ENCODE peak calls at places on chromosomes 2 and 18, in nine cellular contexts. One of them, this sample, is unnamed.

GRCh38 chr2:17935242-17935885 is 56.9 kb downstream of the KCNS3 start:
- DNase-seq in kidney epithelial cell: no peak
- DNase-seq in kidney: no peak
- DNase-seq in astrocyte of the spinal cord: no peak
- DNase-seq in WTC11: no peak
- DNase-seq in omental fat pad: no peak
- DNase-seq in fibroblast of lung: no peak
- DNase-seq in OCI-LY7: no peak
- DNase-seq in breast epithelium: no peak
- DNase-seq in this sample: no peak

GRCh38 chr18:9643549-9643948 is 29.2 kb upstream of the PPP4R1 start:
- DNase-seq in kidney epithelial cell: peak
- DNase-seq in kidney: no peak
- DNase-seq in astrocyte of the spinal cord: peak
- DNase-seq in WTC11: peak
- DNase-seq in omental fat pad: no peak
- DNase-seq in fibroblast of lung: peak
- DNase-seq in OCI-LY7: no peak
- DNase-seq in breast epithelium: peak
- DNase-seq in this sample: no peak

GRCh38 chr2:49973917-49974368 is 819.6 kb upstream of the FSHR start:
- DNase-seq in kidney epithelial cell: peak
- DNase-seq in kidney: peak
- DNase-seq in astrocyte of the spinal cord: peak
- DNase-seq in WTC11: peak
- DNase-seq in omental fat pad: peak
- DNase-seq in fibroblast of lung: peak
- DNase-seq in OCI-LY7: no peak
- DNase-seq in breast epithelium: peak
- DNase-seq in this sample: peak

GRCh38 chr2:173652311-173652710 is 297.6 kb downstream of the CDCA7 start:
- DNase-seq in kidney epithelial cell: peak
- DNase-seq in kidney: no peak
- DNase-seq in astrocyte of the spinal cord: peak
- DNase-seq in WTC11: no peak
- DNase-seq in omental fat pad: no peak
- DNase-seq in fibroblast of lung: peak
- DNase-seq in OCI-LY7: no peak
- DNase-seq in breast epithelium: no peak
- DNase-seq in this sample: no peak

GRCh38 chr2:38406597-38407110 is 29.6 kb upstream of the ATL2 start:
- DNase-seq in kidney epithelial cell: no peak
- DNase-seq in kidney: no peak
- DNase-seq in astrocyte of the spinal cord: no peak
- DNase-seq in WTC11: no peak
- DNase-seq in omental fat pad: no peak
- DNase-seq in fibroblast of lung: no peak
- DNase-seq in OCI-LY7: peak
- DNase-seq in breast epithelium: peak
- DNase-seq in this sample: no peak

GRCh38 chr2:88919087-88919738 is 227.7 kb downstream of the RPIA start:
- DNase-seq in kidney epithelial cell: no peak
- DNase-seq in kidney: no peak
- DNase-seq in astrocyte of the spinal cord: peak
- DNase-seq in WTC11: no peak
- DNase-seq in omental fat pad: no peak
- DNase-seq in fibroblast of lung: no peak
- DNase-seq in OCI-LY7: no peak
- DNase-seq in breast epithelium: no peak
- DNase-seq in this sample: peak

GRCh38 chr2:200338692-200339091 is 32.2 kb downstream of the SPATS2L start:
- DNase-seq in kidney epithelial cell: no peak
- DNase-seq in kidney: no peak
- DNase-seq in astrocyte of the spinal cord: no peak
- DNase-seq in WTC11: no peak
- DNase-seq in omental fat pad: no peak
- DNase-seq in fibroblast of lung: no peak
- DNase-seq in OCI-LY7: no peak
- DNase-seq in breast epithelium: no peak
- DNase-seq in this sample: no peak

GRCh38 chr2:85748039-85748438 is 5.8 kb upstream of the ATOH8 start:
- DNase-seq in kidney epithelial cell: no peak
- DNase-seq in kidney: no peak
- DNase-seq in astrocyte of the spinal cord: no peak
- DNase-seq in WTC11: no peak
- DNase-seq in omental fat pad: no peak
- DNase-seq in fibroblast of lung: no peak
- DNase-seq in OCI-LY7: peak
- DNase-seq in breast epithelium: no peak
- DNase-seq in this sample: peak

GRCh38 chr2:11420190-11420589 is 45.8 kb downstream of the E2F6 start:
- DNase-seq in kidney epithelial cell: no peak
- DNase-seq in kidney: no peak
- DNase-seq in astrocyte of the spinal cord: no peak
- DNase-seq in WTC11: no peak
- DNase-seq in omental fat pad: no peak
- DNase-seq in fibroblast of lung: no peak
- DNase-seq in OCI-LY7: no peak
- DNase-seq in breast epithelium: no peak
- DNase-seq in this sample: no peak

GRCh38 chr18:23784811-23785245 is 95.6 kb downstream of the LAMA3 start:
- DNase-seq in kidney epithelial cell: peak
- DNase-seq in kidney: no peak
- DNase-seq in astrocyte of the spinal cord: peak
- DNase-seq in WTC11: no peak
- DNase-seq in omental fat pad: no peak
- DNase-seq in fibroblast of lung: peak
- DNase-seq in OCI-LY7: no peak
- DNase-seq in breast epithelium: no peak
- DNase-seq in this sample: no peak

DNA sequence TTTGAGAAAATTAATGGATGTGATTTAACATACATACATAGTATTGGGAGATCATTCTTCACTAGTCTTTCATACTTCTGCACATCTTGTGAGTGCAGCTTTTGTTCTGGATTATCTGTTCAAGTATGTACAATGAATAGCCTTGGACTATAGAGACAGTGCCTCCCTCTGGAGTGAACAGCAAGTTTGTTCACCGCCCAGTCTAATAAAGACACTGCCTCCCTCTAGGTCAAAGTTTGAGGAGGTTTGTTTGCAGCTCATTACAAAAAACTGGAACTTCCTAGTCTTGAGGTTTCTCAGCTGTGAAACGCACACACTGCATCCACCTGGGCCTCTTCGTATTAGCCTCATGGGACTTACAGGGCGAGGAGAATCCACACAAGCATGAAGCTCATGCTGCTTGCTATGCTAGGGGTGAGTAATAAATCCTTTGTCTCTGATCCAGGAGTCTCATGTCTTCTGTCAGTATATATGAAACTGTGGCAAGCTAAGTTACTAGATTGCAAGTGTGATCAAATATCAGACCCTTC is 26.0 kb upstream of the LAPTM4A start:
- DNase-seq in kidney epithelial cell: no peak
- DNase-seq in kidney: no peak
- DNase-seq in astrocyte of the spinal cord: no peak
- DNase-seq in WTC11: no peak
- DNase-seq in omental fat pad: no peak
- DNase-seq in fibroblast of lung: no peak
- DNase-seq in OCI-LY7: peak
- DNase-seq in breast epithelium: no peak
- DNase-seq in this sample: no peak
- TF ChIP-seq CTCF in kidney epithelial cell: no peak
- TF ChIP-seq CTCF in kidney: no peak
- TF ChIP-seq CTCF in astrocyte of the spinal cord: no peak
- TF ChIP-seq CTCF in WTC11: no peak
- TF ChIP-seq CTCF in omental fat pad: no peak
- TF ChIP-seq CTCF in fibroblast of lung: no peak
- TF ChIP-seq CTCF in OCI-LY7: peak
- TF ChIP-seq CTCF in breast epithelium: no peak
- TF ChIP-seq CTCF in this sample: no peak

GRCh38 chr2:211027976-211028375 is 471.6 kb downstream of the CPS1 start:
- DNase-seq in kidney epithelial cell: no peak
- DNase-seq in kidney: no peak
- DNase-seq in astrocyte of the spinal cord: no peak
- DNase-seq in WTC11: no peak
- DNase-seq in omental fat pad: no peak
- DNase-seq in fibroblast of lung: no peak
- DNase-seq in OCI-LY7: no peak
- DNase-seq in breast epithelium: no peak
- DNase-seq in this sample: no peak

GRCh38 chr2:211035548-211036185 is 479.3 kb downstream of the CPS1 start:
- DNase-seq in kidney epithelial cell: no peak
- DNase-seq in kidney: no peak
- DNase-seq in astrocyte of the spinal cord: peak
- DNase-seq in WTC11: no peak
- DNase-seq in omental fat pad: no peak
- DNase-seq in fibroblast of lung: peak
- DNase-seq in OCI-LY7: peak
- DNase-seq in breast epithelium: no peak
- DNase-seq in this sample: peak

DNA sequence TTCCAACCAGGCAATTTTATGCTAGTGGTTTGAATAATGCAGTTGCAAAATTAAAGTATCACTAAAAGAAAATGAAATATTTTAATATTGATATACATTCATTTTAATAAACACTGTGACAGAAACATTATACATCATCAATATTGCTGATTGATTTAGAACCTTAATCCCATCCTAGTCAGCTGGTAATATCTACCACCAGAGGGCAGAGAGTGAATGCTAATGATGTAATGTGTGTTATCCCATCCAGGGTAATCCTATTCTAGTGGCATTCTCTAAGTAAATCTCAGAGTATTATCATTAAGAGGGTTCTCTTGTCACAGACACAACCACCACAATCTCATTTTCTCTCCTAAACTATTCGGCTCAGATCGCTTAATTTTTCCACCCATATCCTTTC is 477.4 kb downstream of the CPS1 start:
- DNase-seq in kidney epithelial cell: no peak
- DNase-seq in kidney: no peak
- DNase-seq in astrocyte of the spinal cord: no peak
- DNase-seq in WTC11: no peak
- DNase-seq in omental fat pad: no peak
- DNase-seq in fibroblast of lung: peak
- DNase-seq in OCI-LY7: no peak
- DNase-seq in breast epithelium: no peak
- DNase-seq in this sample: no peak
- TF ChIP-seq CTCF in kidney epithelial cell: peak
- TF ChIP-seq CTCF in kidney: peak
- TF ChIP-seq CTCF in astrocyte of the spinal cord: peak
- TF ChIP-seq CTCF in WTC11: peak
- TF ChIP-seq CTCF in omental fat pad: no peak
- TF ChIP-seq CTCF in fibroblast of lung: no peak
- TF ChIP-seq CTCF in OCI-LY7: peak
- TF ChIP-seq CTCF in breast epithelium: no peak
- TF ChIP-seq CTCF in this sample: peak

GRCh38 chr2:46039543-46040303 is 257.5 kb upstream of the EPAS1 start:
- DNase-seq in kidney epithelial cell: no peak
- DNase-seq in kidney: no peak
- DNase-seq in astrocyte of the spinal cord: no peak
- DNase-seq in WTC11: no peak
- DNase-seq in omental fat pad: no peak
- DNase-seq in fibroblast of lung: no peak
- DNase-seq in OCI-LY7: no peak
- DNase-seq in breast epithelium: no peak
- DNase-seq in this sample: no peak

GRCh38 chr2:46041434-46041833 is 255.8 kb upstream of the EPAS1 start:
- DNase-seq in kidney epithelial cell: no peak
- DNase-seq in kidney: no peak
- DNase-seq in astrocyte of the spinal cord: no peak
- DNase-seq in WTC11: no peak
- DNase-seq in omental fat pad: no peak
- DNase-seq in fibroblast of lung: no peak
- DNase-seq in OCI-LY7: no peak
- DNase-seq in breast epithelium: no peak
- DNase-seq in this sample: no peak

GRCh38 chr2:46042711-46043110 is 254.5 kb upstream of the EPAS1 start:
- DNase-seq in kidney epithelial cell: no peak
- DNase-seq in kidney: no peak
- DNase-seq in astrocyte of the spinal cord: no peak
- DNase-seq in WTC11: no peak
- DNase-seq in omental fat pad: no peak
- DNase-seq in fibroblast of lung: no peak
- DNase-seq in OCI-LY7: no peak
- DNase-seq in breast epithelium: no peak
- DNase-seq in this sample: no peak

GRCh38 chr2:46040563-46041155 is 256.5 kb upstream of the EPAS1 start:
- DNase-seq in kidney epithelial cell: no peak
- DNase-seq in kidney: no peak
- DNase-seq in astrocyte of the spinal cord: no peak
- DNase-seq in WTC11: no peak
- DNase-seq in omental fat pad: no peak
- DNase-seq in fibroblast of lung: no peak
- DNase-seq in OCI-LY7: no peak
- DNase-seq in breast epithelium: no peak
- DNase-seq in this sample: no peak

DNA sequence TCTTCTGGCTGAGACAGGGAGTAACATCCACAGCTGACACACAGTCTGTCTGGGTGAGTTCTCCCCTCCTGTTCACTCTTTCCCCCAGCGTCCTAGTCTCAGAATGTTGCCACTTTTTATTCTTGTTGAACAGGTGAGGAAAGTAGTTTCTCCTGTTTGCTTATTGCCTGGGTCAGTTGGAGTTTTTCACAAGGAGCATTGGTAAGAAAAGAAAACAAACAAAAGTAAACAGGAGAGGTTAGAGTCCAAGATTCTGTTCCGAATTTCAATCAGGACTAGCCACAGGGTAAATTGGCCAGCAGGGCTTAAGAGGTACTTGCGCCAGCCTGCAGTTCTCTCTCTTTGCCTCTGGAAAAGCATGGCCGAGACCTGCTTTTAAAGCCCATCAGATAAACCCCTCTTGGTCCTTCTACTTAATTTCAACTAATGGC is 255.0 kb upstream of the EPAS1 start:
- DNase-seq in kidney epithelial cell: no peak
- DNase-seq in kidney: no peak
- DNase-seq in astrocyte of the spinal cord: no peak
- DNase-seq in WTC11: no peak
- DNase-seq in omental fat pad: no peak
- DNase-seq in fibroblast of lung: no peak
- DNase-seq in OCI-LY7: no peak
- DNase-seq in breast epithelium: no peak
- DNase-seq in this sample: no peak
- TF ChIP-seq CTCF in kidney epithelial cell: no peak
- TF ChIP-seq CTCF in kidney: no peak
- TF ChIP-seq CTCF in astrocyte of the spinal cord: no peak
- TF ChIP-seq CTCF in WTC11: no peak
- TF ChIP-seq CTCF in omental fat pad: no peak
- TF ChIP-seq CTCF in fibroblast of lung: no peak
- TF ChIP-seq CTCF in OCI-LY7: no peak
- TF ChIP-seq CTCF in breast epithelium: no peak
- TF ChIP-seq CTCF in this sample: no peak

DNA sequence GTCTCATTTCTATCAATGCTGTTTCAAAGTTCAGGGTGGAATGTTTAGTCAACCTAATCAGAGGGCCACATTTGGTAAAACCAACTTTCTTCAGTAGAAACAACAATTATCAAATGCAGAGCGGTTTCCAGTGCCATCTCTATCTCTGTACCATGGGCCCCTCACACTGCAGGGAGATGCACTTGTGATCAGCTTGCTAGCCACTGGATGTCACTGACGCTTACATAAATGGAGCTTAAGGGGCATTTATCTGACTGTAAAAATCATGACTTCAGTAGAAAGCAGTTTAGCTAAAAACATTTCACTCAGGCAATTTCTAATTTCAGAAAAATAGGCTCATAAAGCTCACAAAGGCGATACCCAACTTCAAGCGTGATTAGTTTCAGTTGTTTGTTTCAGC is 678.0 kb downstream of the ZEB2 start:
- DNase-seq in kidney epithelial cell: no peak
- DNase-seq in kidney: no peak
- DNase-seq in astrocyte of the spinal cord: peak
- DNase-seq in WTC11: no peak
- DNase-seq in omental fat pad: no peak
- DNase-seq in fibroblast of lung: peak
- DNase-seq in OCI-LY7: peak
- DNase-seq in breast epithelium: no peak
- DNase-seq in this sample: no peak
- TF ChIP-seq CTCF in kidney epithelial cell: peak
- TF ChIP-seq CTCF in kidney: no peak
- TF ChIP-seq CTCF in astrocyte of the spinal cord: peak
- TF ChIP-seq CTCF in WTC11: no peak
- TF ChIP-seq CTCF in omental fat pad: no peak
- TF ChIP-seq CTCF in fibroblast of lung: peak
- TF ChIP-seq CTCF in OCI-LY7: peak
- TF ChIP-seq CTCF in breast epithelium: no peak
- TF ChIP-seq CTCF in this sample: no peak